ENCODE peak calls at places on chromosome 18, in nine cellular contexts. F, X, T, G, I, E, R, L and Y are unnamed samples.

GRCh38 chr18:76932026-76932819 is 109.9 kb downstream of the ZNF236 start:
- DNase-seq in E (no peak), L (no peak), X (no peak), I (no peak), G (no peak), T (no peak), R (no peak), F (peak; percentile 52), Y (peak; percentile 5)

GRCh38 chr18:63216911-63217311 is 102.7 kb downstream of the BCL2 start:
- DNase-seq in G (no peak), L (no peak), R (peak; percentile 66), I (no peak), T (no peak), F (no peak), X (peak; percentile 10), E (no peak), Y (peak; percentile 9)

GRCh38 chr18:686339-687111 is 25.9 kb downstream of the ENOSF1 start:
- DNase-seq in X (no peak), L (no peak), F (no peak), E (no peak), G (peak; percentile 60), I (peak; percentile 89), T (no peak), R (no peak), Y (peak; percentile 10)

GRCh38 chr18:10015941-10016819 is 102.4 kb downstream of the VAPA start:
- DNase-seq in T (peak; percentile 35), R (no peak), G (peak; percentile 21), L (no peak), X (peak; percentile 63), E (peak; percentile 34), I (no peak), F (peak; percentile 63), Y (peak; percentile 95)

GRCh38 chr18:76259726-76260125 is 235.3 kb downstream of the ZNF516 start:
- DNase-seq in E (no peak), F (no peak), L (no peak), T (no peak), I (no peak), R (no peak), X (no peak), G (no peak), Y (no peak)

GRCh38 chr18:650428-650858 is 7.0 kb upstream of the TYMS start:
- DNase-seq in F (no peak), G (no peak), T (peak; percentile 63), E (no peak), R (peak; percentile 87), X (no peak), I (no peak), L (no peak), Y (no peak)

GRCh38 chr18:10020176-10020575 is 106.4 kb downstream of the VAPA start:
- DNase-seq in E (no peak), G (no peak), F (no peak), I (no peak), L (no peak), R (no peak), T (no peak), X (peak; percentile 40), Y (peak; percentile 10)

GRCh38 chr18:49892148-49892924 is 79.0 kb upstream of the ACAA2 start:
- DNase-seq in R (no peak), L (peak; percentile 44), X (peak; percentile 71), G (no peak), F (no peak), T (no peak), E (no peak), I (no peak), Y (no peak)

GRCh38 chr18:58054041-58054733 is 10.2 kb downstream of the NEDD4L start:
- DNase-seq in E (no peak), R (peak; percentile 41), L (no peak), X (peak; percentile 10), G (peak; percentile 72), T (no peak), F (peak; percentile 24), I (peak; percentile 29), Y (peak; percentile 43)

GRCh38 chr18:76955529-76956170 is 133.3 kb downstream of the ZNF236 start:
- DNase-seq in R (no peak), F (no peak), I (no peak), G (no peak), T (no peak), L (no peak), E (no peak), X (no peak), Y (no peak)

GRCh38 chr18:11260963-11261441 is 111.6 kb upstream of the PIEZO2 start:
- DNase-seq in X (no peak), F (no peak), G (peak; percentile 57), R (no peak), T (no peak), E (no peak), L (no peak), I (peak; percentile 88), Y (no peak)

GRCh38 chr18:11259421-11259820 is 110.1 kb upstream of the PIEZO2 start:
- DNase-seq in G (peak; percentile 28), X (no peak), T (no peak), L (no peak), F (no peak), I (peak; percentile 4), E (peak; percentile 13), R (no peak), Y (no peak)

GRCh38 chr18:11258014-11258413 is 108.6 kb upstream of the PIEZO2 start:
- DNase-seq in L (no peak), E (peak; percentile 62), G (no peak), I (no peak), T (no peak), F (no peak), X (no peak), R (no peak), Y (no peak)
- TF ChIP-seq EZH2phosphoT487 in L (no peak), E (no peak), G (no peak), I (no peak), T (no peak), F (no peak), X (no peak), R (no peak), Y (no peak)

GRCh38 chr18:54764786-54765185 is 63.5 kb upstream of the RAB27B start:
- DNase-seq in G (peak; percentile 70), F (no peak), X (no peak), I (no peak), L (no peak), R (no peak), E (no peak), T (no peak), Y (no peak)

GRCh38 chr18:54767094-54767493 is 61.2 kb upstream of the RAB27B start:
- DNase-seq in I (no peak), E (no peak), X (peak; percentile 94), L (no peak), T (no peak), R (no peak), F (peak; percentile 38), G (no peak), Y (no peak)

GRCh38 chr18:54765636-54766035 is 62.6 kb upstream of the RAB27B start:
- DNase-seq in L (no peak), R (no peak), E (no peak), I (no peak), X (peak; percentile 76), T (no peak), F (no peak), G (no peak), Y (no peak)

GRCh38 chr18:54766631-54767030 is 61.6 kb upstream of the RAB27B start:
- DNase-seq in R (no peak), T (no peak), L (no peak), I (no peak), G (no peak), X (peak; percentile 75), E (no peak), F (no peak), Y (peak; percentile 39)

DNA sequence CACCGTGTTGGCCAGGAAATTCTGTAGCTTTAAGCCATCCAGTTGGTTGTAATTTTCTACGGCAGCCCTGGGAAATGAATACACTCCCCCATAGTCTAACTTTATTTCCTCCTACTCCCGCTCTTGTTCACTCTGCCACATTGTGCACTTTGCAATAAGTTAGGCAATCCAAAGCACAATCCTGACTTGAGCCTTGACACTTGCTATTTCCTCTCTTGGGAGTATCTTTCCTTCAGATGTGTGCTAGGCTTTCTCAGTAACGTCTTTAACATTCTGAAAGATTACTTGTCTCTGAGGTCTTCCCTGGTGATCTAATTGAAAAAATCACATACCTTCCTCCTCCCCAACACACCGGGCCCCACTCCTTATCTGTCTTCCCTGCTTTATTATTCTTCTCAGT is 65.9 kb upstream of the RAB27B start:
- DNase-seq in X (no peak), L (no peak), G (no peak), R (no peak), E (no peak), T (no peak), F (peak; percentile 12), I (no peak), Y (no peak)
- TF ChIP-seq EZH2phosphoT487 in X (no peak), L (no peak), G (no peak), R (no peak), E (no peak), T (no peak), F (no peak), I (no peak), Y (no peak)

DNA sequence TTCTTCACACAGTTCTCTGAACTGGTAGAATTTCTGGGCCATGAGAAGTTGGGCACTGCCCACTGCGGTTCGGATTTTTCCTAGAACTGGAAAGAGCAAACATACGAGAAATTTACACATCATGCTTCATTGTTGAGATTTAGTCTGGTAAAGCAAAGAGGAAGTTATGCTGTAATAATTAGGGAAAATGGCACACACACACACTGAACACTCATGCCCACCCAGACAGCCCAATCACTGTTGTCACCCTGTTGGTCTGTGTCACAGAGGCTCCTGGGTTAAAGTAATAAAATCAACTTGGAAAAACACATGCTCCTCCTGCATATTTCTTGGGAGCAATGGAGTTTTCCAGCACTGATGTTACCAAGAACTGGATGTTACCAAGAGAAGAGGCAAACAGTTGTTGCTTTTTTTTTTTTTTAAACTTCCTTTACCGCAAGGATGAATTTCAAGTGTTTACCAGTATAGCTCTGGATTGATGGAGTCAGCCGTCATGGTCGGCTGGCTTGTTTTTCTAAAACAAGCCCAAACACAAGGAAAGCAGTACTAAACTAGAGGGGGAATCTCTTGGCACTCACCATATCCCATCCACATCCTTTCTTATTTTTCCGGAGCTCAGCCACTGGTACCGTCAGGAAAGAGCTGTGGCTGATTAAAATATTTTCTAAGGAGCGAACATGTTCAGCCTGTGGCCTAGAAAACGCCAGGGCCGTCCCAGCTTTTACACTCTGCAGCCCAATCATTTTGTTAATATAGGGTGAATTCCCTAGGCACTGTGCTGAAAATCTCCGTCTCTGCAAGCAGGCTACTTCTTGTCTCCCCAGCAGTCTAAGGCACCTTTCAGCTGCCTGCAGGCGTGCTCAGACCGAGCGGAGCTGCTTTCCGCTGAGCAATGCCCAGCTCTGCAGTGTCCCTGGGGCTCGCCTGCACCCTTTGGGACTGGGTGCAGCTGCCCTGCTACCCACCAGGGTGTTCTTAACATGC is 58.9 kb downstream of the TGIF1 start:
- DNase-seq in X (no peak), L (no peak), G (peak; percentile 56), R (no peak), T (no peak), I (peak; percentile 41), F (no peak), E (no peak), Y (no peak)
- TF ChIP-seq EZH2phosphoT487 in X (no peak), L (no peak), G (no peak), R (no peak), T (no peak), I (no peak), F (no peak), E (no peak), Y (no peak)

DNA sequence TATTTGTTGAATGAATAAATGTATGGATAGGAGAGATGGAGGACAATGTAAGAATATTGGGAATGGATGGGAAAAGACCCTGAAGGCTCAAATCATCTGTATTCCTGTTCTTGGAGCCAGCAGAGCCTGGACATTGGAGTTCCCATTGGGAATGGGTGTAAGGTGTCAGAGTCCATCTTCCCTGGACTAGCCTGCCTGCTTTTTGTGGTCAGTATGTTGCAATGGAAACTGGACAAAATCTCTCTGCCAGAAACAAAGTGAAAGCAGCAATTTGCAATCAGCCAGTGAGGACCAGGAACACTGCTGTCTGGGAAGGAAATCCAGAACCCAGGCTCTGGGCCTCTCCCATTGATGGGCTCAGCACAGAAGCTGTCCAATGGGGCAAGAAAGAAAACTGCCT is 83.5 kb upstream of the SKOR2 start:
- DNase-seq in I (no peak), L (no peak), X (no peak), F (no peak), G (no peak), E (no peak), T (no peak), R (no peak), Y (peak; percentile 2)
- TF ChIP-seq EZH2phosphoT487 in I (no peak), L (no peak), X (no peak), F (no peak), G (no peak), E (no peak), T (no peak), R (no peak), Y (no peak)